ENCODE peak calls at places on chromosomes 16 and 17, in eight cellular contexts. U, X, O, B, Z, M, G and A are unnamed samples.

GRCh38 chr16:89831810-89832328 is 3.6 kb downstream of the SPIRE2 start:
- DNase-seq in B (no peak), Z (no peak), X (no peak), U (no peak), O (no peak), G (no peak), M (no peak), A (no peak)

GRCh38 chr17:50550661-50551432 is 3.9 kb downstream of the SPATA20 start:
- DNase-seq in Z (peak), U (no peak), X (peak), G (peak), M (peak), O (peak), B (peak), A (peak)

GRCh38 chr17:75764711-75765421 is at the start of gene GALK1:
- DNase-seq in M (peak), G (peak), U (peak), O (peak), Z (peak), B (peak), X (peak), A (peak)

GRCh38 chr17:41049110-41049509 is 2.0 kb upstream of the KRTAP2-1 start:
- DNase-seq in B (no peak), O (no peak), M (peak), G (no peak), X (peak), U (no peak), Z (no peak), A (no peak)

GRCh38 chr17:48756816-48757215 is 28.3 kb upstream of the HOXB13 start:
- DNase-seq in U (no peak), M (no peak), G (peak), B (no peak), O (no peak), Z (peak), X (no peak), A (no peak)

GRCh38 chr16:84532855-84533486 is 28.5 kb upstream of the MEAK7 start:
- DNase-seq in U (no peak), G (no peak), M (peak), X (peak), O (no peak), B (peak), Z (no peak), A (no peak)

GRCh38 chr16:4025428-4025827 is 90.8 kb downstream of the ADCY9 start:
- DNase-seq in Z (no peak), X (no peak), M (no peak), G (no peak), B (no peak), U (no peak), O (no peak), A (no peak)

GRCh38 chr17:18143044-18143936 is 34.7 kb downstream of the MYO15A start:
- DNase-seq in O (peak), Z (no peak), U (no peak), B (peak), M (peak), G (no peak), X (no peak), A (no peak)

GRCh38 chr16:2278956-2279800 is 11.3 kb upstream of the RNPS1 start:
- DNase-seq in O (no peak), U (no peak), X (no peak), M (no peak), B (no peak), G (no peak), Z (no peak), A (no peak)

GRCh38 chr17:61669522-61669921 is 78.5 kb upstream of the NACA2 start:
- DNase-seq in M (no peak), B (no peak), U (no peak), G (no peak), X (no peak), Z (no peak), O (no peak), A (no peak)